ENCODE peak calls at places on chromosomes 5 and 9, in nine cellular contexts. One of them, this sample, is unnamed.

GRCh38 chr9:127980056-127980705 is 608 bp downstream of the EEIG1 start:
- DNase-seq in psoas muscle: no peak
- DNase-seq in astrocyte of the spinal cord: peak; percentile 26
- DNase-seq in BJ: no peak
- DNase-seq in HFFc6: no peak
- DNase-seq in cardiac fibroblast: no peak
- DNase-seq in CD4-positive, alpha-beta T cell: peak; percentile 51
- DNase-seq in spleen: peak; percentile 92
- DNase-seq in neural progenitor cell: peak; percentile 79
- DNase-seq in this sample: peak; percentile 29

GRCh38 chr5:57863661-57864060 is 381.1 kb upstream of the ACTBL2 start:
- DNase-seq in psoas muscle: no peak
- DNase-seq in astrocyte of the spinal cord: peak; percentile 57
- DNase-seq in BJ: no peak
- DNase-seq in HFFc6: peak; percentile 86
- DNase-seq in cardiac fibroblast: no peak
- DNase-seq in CD4-positive, alpha-beta T cell: no peak
- DNase-seq in spleen: no peak
- DNase-seq in neural progenitor cell: no peak
- DNase-seq in this sample: no peak

GRCh38 chr9:96398582-96399334 is 15.2 kb upstream of the SLC35D2 start:
- DNase-seq in psoas muscle: no peak
- DNase-seq in astrocyte of the spinal cord: no peak
- DNase-seq in BJ: no peak
- DNase-seq in HFFc6: no peak
- DNase-seq in cardiac fibroblast: no peak
- DNase-seq in CD4-positive, alpha-beta T cell: peak; percentile 17
- DNase-seq in spleen: no peak
- DNase-seq in neural progenitor cell: no peak
- DNase-seq in this sample: no peak

GRCh38 chr5:43255704-43256103 is 57.5 kb downstream of the HMGCS1 start:
- DNase-seq in psoas muscle: no peak
- DNase-seq in astrocyte of the spinal cord: no peak
- DNase-seq in BJ: no peak
- DNase-seq in HFFc6: no peak
- DNase-seq in cardiac fibroblast: no peak
- DNase-seq in CD4-positive, alpha-beta T cell: no peak
- DNase-seq in spleen: no peak
- DNase-seq in neural progenitor cell: no peak
- DNase-seq in this sample: no peak

GRCh38 chr9:94909965-94910730 is 183.6 kb downstream of the AOPEP start:
- DNase-seq in psoas muscle: no peak
- DNase-seq in astrocyte of the spinal cord: no peak
- DNase-seq in BJ: no peak
- DNase-seq in HFFc6: no peak
- DNase-seq in cardiac fibroblast: no peak
- DNase-seq in CD4-positive, alpha-beta T cell: no peak
- DNase-seq in spleen: no peak
- DNase-seq in neural progenitor cell: no peak
- DNase-seq in this sample: no peak

GRCh38 chr5:163893301-163893700 is 387.9 kb downstream of the MAT2B start:
- DNase-seq in psoas muscle: no peak
- DNase-seq in astrocyte of the spinal cord: no peak
- DNase-seq in BJ: no peak
- DNase-seq in HFFc6: no peak
- DNase-seq in cardiac fibroblast: peak; percentile 40
- DNase-seq in CD4-positive, alpha-beta T cell: no peak
- DNase-seq in spleen: no peak
- DNase-seq in neural progenitor cell: no peak
- DNase-seq in this sample: no peak

GRCh38 chr9:113398796-113399195 is 2.3 kb downstream of the ALAD start:
- DNase-seq in psoas muscle: no peak
- DNase-seq in astrocyte of the spinal cord: peak; percentile 39
- DNase-seq in BJ: no peak
- DNase-seq in HFFc6: no peak
- DNase-seq in cardiac fibroblast: no peak
- DNase-seq in CD4-positive, alpha-beta T cell: no peak
- DNase-seq in spleen: no peak
- DNase-seq in neural progenitor cell: no peak
- DNase-seq in this sample: no peak

GRCh38 chr5:6361101-6361500 is 17.2 kb downstream of the MED10 start:
- DNase-seq in psoas muscle: no peak
- DNase-seq in astrocyte of the spinal cord: no peak
- DNase-seq in BJ: no peak
- DNase-seq in HFFc6: no peak
- DNase-seq in cardiac fibroblast: no peak
- DNase-seq in CD4-positive, alpha-beta T cell: no peak
- DNase-seq in spleen: no peak
- DNase-seq in neural progenitor cell: no peak
- DNase-seq in this sample: no peak

GRCh38 chr9:27541740-27542139 is 12.1 kb upstream of the MOB3B start:
- DNase-seq in psoas muscle: no peak
- DNase-seq in astrocyte of the spinal cord: no peak
- DNase-seq in BJ: no peak
- DNase-seq in HFFc6: no peak
- DNase-seq in cardiac fibroblast: no peak
- DNase-seq in CD4-positive, alpha-beta T cell: no peak
- DNase-seq in spleen: no peak
- DNase-seq in neural progenitor cell: no peak
- DNase-seq in this sample: no peak

GRCh38 chr9:133938670-133939258 is 53.4 kb downstream of the VAV2 start:
- DNase-seq in psoas muscle: no peak
- DNase-seq in astrocyte of the spinal cord: no peak
- DNase-seq in BJ: no peak
- DNase-seq in HFFc6: no peak
- DNase-seq in cardiac fibroblast: no peak
- DNase-seq in CD4-positive, alpha-beta T cell: no peak
- DNase-seq in spleen: no peak
- DNase-seq in neural progenitor cell: no peak
- DNase-seq in this sample: no peak

GRCh38 chr9:76856016-76856415 is 49.9 kb downstream of the PRUNE2 start:
- DNase-seq in psoas muscle: no peak
- DNase-seq in astrocyte of the spinal cord: no peak
- DNase-seq in BJ: no peak
- DNase-seq in HFFc6: no peak
- DNase-seq in cardiac fibroblast: no peak
- DNase-seq in CD4-positive, alpha-beta T cell: no peak
- DNase-seq in spleen: no peak
- DNase-seq in neural progenitor cell: no peak
- DNase-seq in this sample: no peak

GRCh38 chr9:76846307-76846706 is 59.6 kb downstream of the PRUNE2 start:
- DNase-seq in psoas muscle: no peak
- DNase-seq in astrocyte of the spinal cord: no peak
- DNase-seq in BJ: no peak
- DNase-seq in HFFc6: no peak
- DNase-seq in cardiac fibroblast: no peak
- DNase-seq in CD4-positive, alpha-beta T cell: no peak
- DNase-seq in spleen: no peak
- DNase-seq in neural progenitor cell: no peak
- DNase-seq in this sample: no peak

DNA sequence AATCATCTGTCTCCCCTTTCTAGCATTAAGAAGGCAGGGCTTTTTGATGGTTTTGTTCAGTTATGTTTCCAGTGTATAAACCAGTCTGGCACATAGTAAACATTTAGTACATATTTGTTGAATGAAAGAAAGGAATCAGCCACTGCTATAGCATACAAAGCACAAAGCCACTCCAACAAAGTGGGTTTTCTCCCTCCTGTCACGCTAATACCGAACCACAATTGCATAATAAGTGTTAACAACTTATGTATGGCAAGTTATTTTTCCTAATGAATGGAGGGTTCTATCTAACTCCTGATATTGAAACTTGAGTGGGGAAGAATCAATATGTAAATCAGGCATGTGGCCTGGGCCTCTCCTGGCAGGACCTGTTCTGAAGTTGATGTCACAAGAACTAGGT is 53.9 kb downstream of the PRUNE2 start:
- DNase-seq in psoas muscle: no peak
- DNase-seq in astrocyte of the spinal cord: no peak
- DNase-seq in BJ: no peak
- DNase-seq in HFFc6: no peak
- DNase-seq in cardiac fibroblast: no peak
- DNase-seq in CD4-positive, alpha-beta T cell: no peak
- DNase-seq in spleen: no peak
- DNase-seq in neural progenitor cell: no peak
- DNase-seq in this sample: no peak
- TF ChIP-seq CTCF in psoas muscle: no peak
- TF ChIP-seq CTCF in astrocyte of the spinal cord: no peak
- TF ChIP-seq CTCF in BJ: no peak
- TF ChIP-seq CTCF in HFFc6: no peak
- TF ChIP-seq CTCF in cardiac fibroblast: no peak
- TF ChIP-seq CTCF in CD4-positive, alpha-beta T cell: no peak
- TF ChIP-seq CTCF in spleen: no peak
- TF ChIP-seq CTCF in neural progenitor cell: no peak
- TF ChIP-seq CTCF in this sample: no peak

DNA sequence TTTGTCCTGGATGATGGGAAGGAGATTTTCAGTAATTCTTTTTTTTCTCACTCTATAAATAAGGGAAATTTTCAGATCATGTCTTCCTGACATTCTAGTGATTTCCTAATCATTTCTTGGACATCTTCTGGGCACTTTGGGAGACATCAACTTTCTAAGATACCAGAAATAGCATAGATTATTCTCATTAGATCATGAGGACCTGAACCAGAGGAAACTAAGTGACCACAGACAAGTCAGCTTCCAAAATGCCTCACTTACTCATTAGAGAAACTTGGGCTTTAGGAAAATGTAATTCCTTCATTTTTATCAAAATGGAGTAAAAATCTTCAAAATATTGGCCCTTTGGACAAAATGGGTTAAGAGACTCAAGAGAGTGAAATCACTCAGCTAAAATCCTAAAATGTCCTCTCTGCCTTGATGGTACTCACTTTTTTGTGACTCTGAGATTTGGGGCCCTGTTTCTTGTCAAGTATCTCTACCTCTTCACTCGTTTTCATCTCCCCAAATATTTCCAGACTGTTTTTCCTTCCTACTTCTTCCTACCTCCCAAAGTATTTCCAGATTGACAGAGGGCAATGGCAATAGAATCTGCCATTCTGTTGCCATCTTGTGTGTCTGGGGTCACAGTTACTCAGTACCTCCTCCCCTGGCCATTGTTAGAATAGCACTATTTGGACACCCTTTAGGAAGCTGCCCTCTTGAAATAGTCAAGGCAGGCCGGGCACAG is 194.5 kb downstream of the NR3C1 start:
- DNase-seq in psoas muscle: no peak
- DNase-seq in astrocyte of the spinal cord: no peak
- DNase-seq in BJ: no peak
- DNase-seq in HFFc6: no peak
- DNase-seq in cardiac fibroblast: no peak
- DNase-seq in CD4-positive, alpha-beta T cell: no peak
- DNase-seq in spleen: no peak
- DNase-seq in neural progenitor cell: no peak
- DNase-seq in this sample: no peak
- TF ChIP-seq CTCF in psoas muscle: no peak
- TF ChIP-seq CTCF in astrocyte of the spinal cord: peak; percentile 23
- TF ChIP-seq CTCF in BJ: no peak
- TF ChIP-seq CTCF in HFFc6: peak; percentile 42
- TF ChIP-seq CTCF in cardiac fibroblast: peak; percentile 23
- TF ChIP-seq CTCF in CD4-positive, alpha-beta T cell: no peak
- TF ChIP-seq CTCF in spleen: no peak
- TF ChIP-seq CTCF in neural progenitor cell: peak; percentile 27
- TF ChIP-seq CTCF in this sample: peak; percentile 29

GRCh38 chr9:34651286-34651685 is 699 bp upstream of the IL11RA start:
- DNase-seq in psoas muscle: peak; percentile 49
- DNase-seq in astrocyte of the spinal cord: peak; percentile 18
- DNase-seq in BJ: no peak
- DNase-seq in HFFc6: peak; percentile 23
- DNase-seq in cardiac fibroblast: peak; percentile 64
- DNase-seq in CD4-positive, alpha-beta T cell: no peak
- DNase-seq in spleen: no peak
- DNase-seq in neural progenitor cell: no peak
- DNase-seq in this sample: no peak
- TF ChIP-seq CTCF in psoas muscle: no peak
- TF ChIP-seq CTCF in astrocyte of the spinal cord: no peak
- TF ChIP-seq CTCF in BJ: no peak
- TF ChIP-seq CTCF in HFFc6: no peak
- TF ChIP-seq CTCF in cardiac fibroblast: no peak
- TF ChIP-seq CTCF in CD4-positive, alpha-beta T cell: no peak
- TF ChIP-seq CTCF in spleen: no peak
- TF ChIP-seq CTCF in neural progenitor cell: no peak
- TF ChIP-seq CTCF in this sample: no peak

GRCh38 chr5:138464018-138464387 is 1.3 kb upstream of the EGR1 start:
- DNase-seq in psoas muscle: peak; percentile 97
- DNase-seq in astrocyte of the spinal cord: peak; percentile 96
- DNase-seq in BJ: peak; percentile 71
- DNase-seq in HFFc6: peak; percentile 94
- DNase-seq in cardiac fibroblast: peak; percentile 98
- DNase-seq in CD4-positive, alpha-beta T cell: peak; percentile 92
- DNase-seq in spleen: peak; percentile 99
- DNase-seq in neural progenitor cell: peak; percentile 97
- DNase-seq in this sample: peak; percentile 94

GRCh38 chr5:138466058-138466899 is 1.0 kb downstream of the EGR1 start:
- DNase-seq in psoas muscle: peak; percentile 36
- DNase-seq in astrocyte of the spinal cord: peak; percentile 22
- DNase-seq in BJ: no peak
- DNase-seq in HFFc6: peak; percentile 50
- DNase-seq in cardiac fibroblast: peak; percentile 71
- DNase-seq in CD4-positive, alpha-beta T cell: no peak
- DNase-seq in spleen: peak; percentile 85
- DNase-seq in neural progenitor cell: no peak
- DNase-seq in this sample: no peak

GRCh38 chr5:138464388-138465287 is 641 bp upstream of the EGR1 start:
- DNase-seq in psoas muscle: peak; percentile 96
- DNase-seq in astrocyte of the spinal cord: peak; percentile 99
- DNase-seq in BJ: peak; percentile 89
- DNase-seq in HFFc6: peak; percentile 99
- DNase-seq in cardiac fibroblast: peak; percentile 99
- DNase-seq in CD4-positive, alpha-beta T cell: peak; percentile 93
- DNase-seq in spleen: peak; percentile 97
- DNase-seq in neural progenitor cell: peak; percentile 100
- DNase-seq in this sample: peak; percentile 92

GRCh38 chr5:138466900-138467710 is 1.8 kb downstream of the EGR1 start:
- DNase-seq in psoas muscle: no peak
- DNase-seq in astrocyte of the spinal cord: peak; percentile 9
- DNase-seq in BJ: no peak
- DNase-seq in HFFc6: peak; percentile 41
- DNase-seq in cardiac fibroblast: peak; percentile 71
- DNase-seq in CD4-positive, alpha-beta T cell: no peak
- DNase-seq in spleen: peak; percentile 82
- DNase-seq in neural progenitor cell: no peak
- DNase-seq in this sample: no peak

DNA sequence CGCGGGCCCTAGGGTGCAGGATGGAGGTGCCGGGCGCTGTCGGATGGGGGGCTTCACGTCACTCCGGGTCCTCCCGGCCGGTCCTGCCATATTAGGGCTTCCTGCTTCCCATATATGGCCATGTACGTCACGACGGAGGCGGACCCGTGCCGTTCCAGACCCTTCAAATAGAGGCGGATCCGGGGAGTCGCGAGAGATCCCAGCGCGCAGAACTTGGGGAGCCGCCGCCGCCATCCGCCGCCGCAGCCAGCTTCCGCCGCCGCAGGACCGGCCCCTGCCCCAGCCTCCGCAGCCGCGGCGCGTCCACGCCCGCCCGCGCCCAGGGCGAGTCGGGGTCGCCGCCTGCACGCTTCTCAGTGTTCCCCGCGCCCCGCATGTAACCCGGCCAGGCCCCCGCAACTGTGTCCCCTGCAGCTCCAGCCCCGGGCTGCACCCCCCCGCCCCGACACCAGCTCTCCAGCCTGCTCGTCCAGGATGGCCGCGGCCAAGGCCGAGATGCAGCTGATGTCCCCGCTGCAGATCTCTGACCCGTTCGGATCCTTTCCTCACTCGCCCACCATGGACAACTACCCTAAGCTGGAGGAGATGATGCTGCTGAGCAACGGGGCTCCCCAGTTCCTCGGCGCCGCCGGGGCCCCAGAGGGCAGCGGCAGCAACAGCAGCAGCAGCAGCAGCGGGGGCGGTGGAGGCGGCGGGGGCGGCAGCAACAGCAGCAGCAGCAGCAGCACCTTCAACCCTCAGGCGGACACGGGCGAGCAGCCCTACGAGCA is at the start of gene EGR1:
- DNase-seq in psoas muscle: peak; percentile 93
- DNase-seq in astrocyte of the spinal cord: peak; percentile 97
- DNase-seq in BJ: peak; percentile 51
- DNase-seq in HFFc6: peak; percentile 96
- DNase-seq in cardiac fibroblast: peak; percentile 97
- DNase-seq in CD4-positive, alpha-beta T cell: peak; percentile 91
- DNase-seq in spleen: peak; percentile 93
- DNase-seq in neural progenitor cell: peak; percentile 97
- DNase-seq in this sample: peak; percentile 88
- TF ChIP-seq CTCF in psoas muscle: no peak
- TF ChIP-seq CTCF in astrocyte of the spinal cord: no peak
- TF ChIP-seq CTCF in BJ: no peak
- TF ChIP-seq CTCF in HFFc6: peak; percentile 19
- TF ChIP-seq CTCF in cardiac fibroblast: peak; percentile 6
- TF ChIP-seq CTCF in CD4-positive, alpha-beta T cell: peak; percentile 30
- TF ChIP-seq CTCF in spleen: no peak
- TF ChIP-seq CTCF in neural progenitor cell: peak; percentile 4
- TF ChIP-seq CTCF in this sample: no peak